ENCODE peak calls at places on chromosomes 6 and 20, in ten cellular contexts. S is GM20000, L is esophagus squamous epithelium, F is tibial nerve, B is kidney epithelial cell, P is choroid plexus epithelial cell, Z is testis, K is ascending aorta, E is progenitor cell of endocrine pancreas, H is A549. T is an unnamed sample.

GRCh38 chr6:104682722-104683643 is 176.7 kb downstream of the HACE1 start:
- DNase-seq in S (peak; percentile 69), L (no peak), F (peak; percentile 13), B (no peak), P (peak; percentile 75), Z (peak; percentile 87), K (no peak), E (peak; percentile 18), H (peak; percentile 66), T (peak; percentile 57)

GRCh38 chr6:111718326-111718725 is 112.6 kb upstream of the TRAF3IP2 start:
- DNase-seq in S (no peak), L (no peak), F (no peak), B (no peak), P (no peak), Z (no peak), K (no peak), E (no peak), H (no peak), T (no peak)

GRCh38 chr6:157741889-157742615 is 81.0 kb upstream of the SNX9 start:
- DNase-seq in S (no peak), L (no peak), F (no peak), B (no peak), P (peak; percentile 55), Z (peak; percentile 67), K (no peak), E (no peak), H (no peak), T (no peak)

GRCh38 chr6:13710552-13711383 is 867 bp downstream of the RANBP9 start:
- DNase-seq in S (peak; percentile 64), L (no peak), F (peak; percentile 30), B (no peak), P (peak; percentile 27), Z (peak; percentile 53), K (no peak), E (peak; percentile 45), H (no peak), T (peak; percentile 37)

GRCh38 chr20:21151791-21152190 is 25.9 kb downstream of the KIZ start:
- DNase-seq in S (no peak), L (no peak), F (no peak), B (no peak), P (no peak), Z (peak; percentile 29), K (no peak), E (no peak), H (no peak), T (no peak)

GRCh38 chr20:24696396-24696795 is 227.0 kb downstream of the SYNDIG1 start:
- DNase-seq in S (no peak), L (no peak), F (no peak), B (no peak), P (no peak), Z (peak; percentile 1), K (no peak), E (no peak), H (no peak), T (no peak)

GRCh38 chr20:13494019-13494418 is 144.7 kb downstream of the TASP1 start:
- DNase-seq in S (no peak), L (no peak), F (no peak), B (no peak), P (peak; percentile 42), Z (no peak), K (no peak), E (no peak), H (no peak), T (no peak)

GRCh38 chr20:9417665-9418064 is 96.7 kb upstream of the LAMP5 start:
- DNase-seq in S (no peak), L (no peak), F (no peak), B (no peak), P (peak; percentile 11), Z (no peak), K (no peak), E (no peak), H (no peak), T (no peak)

GRCh38 chr20:60172306-60172984 is 214.2 kb downstream of the CDH26 start:
- DNase-seq in S (no peak), L (no peak), F (peak; percentile 15), B (no peak), P (no peak), Z (no peak), K (no peak), E (no peak), H (no peak), T (no peak)

GRCh38 chr6:34671801-34672656 is 24.5 kb downstream of the ILRUN start:
- DNase-seq in S (peak; percentile 80), L (no peak), F (no peak), B (no peak), P (peak; percentile 33), Z (no peak), K (no peak), E (no peak), H (no peak), T (peak; percentile 47)

GRCh38 chr20:25867776-25868649 is 171.4 kb upstream of the ZNF337 start:
- DNase-seq in S (no peak), L (no peak), F (peak; percentile 50), B (no peak), P (peak; percentile 76), Z (peak; percentile 85), K (no peak), E (no peak), H (peak; percentile 78), T (no peak)

GRCh38 chr20:10277616-10278015 is 59.0 kb downstream of the SNAP25 start:
- DNase-seq in S (no peak), L (no peak), F (no peak), B (no peak), P (no peak), Z (no peak), K (no peak), E (no peak), H (no peak), T (no peak)

GRCh38 chr6:85747654-85748053 is 105.0 kb upstream of the SYNCRIP start:
- DNase-seq in S (no peak), L (no peak), F (no peak), B (no peak), P (peak; percentile 88), Z (no peak), K (no peak), E (no peak), H (peak; percentile 14), T (no peak)

DNA sequence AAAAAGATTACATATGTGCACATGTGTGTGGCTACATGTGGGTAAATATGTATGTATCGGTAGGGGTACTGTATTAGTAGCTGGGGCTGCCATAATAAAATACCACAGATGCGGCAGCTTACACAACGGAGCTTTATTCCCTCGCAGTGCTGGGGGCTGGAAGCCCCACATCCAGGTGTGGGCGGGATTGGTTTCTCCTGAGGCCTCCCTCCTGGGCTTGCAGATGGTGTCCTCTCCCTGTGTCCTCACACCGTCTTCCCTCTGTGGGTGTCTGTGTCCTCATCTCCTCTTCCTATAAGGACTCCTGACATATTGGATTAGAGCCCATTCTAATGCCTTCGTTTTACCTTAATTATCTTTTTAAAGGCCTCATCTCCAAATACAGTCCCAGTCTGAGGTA is 97.7 kb downstream of the LY86 start:
- DNase-seq in S (no peak), L (no peak), F (no peak), B (no peak), P (no peak), Z (no peak), K (no peak), E (no peak), H (no peak), T (no peak)
- TF ChIP-seq CTCF in S (no peak), L (no peak), F (no peak), B (no peak), P (no peak), Z (no peak), K (no peak), E (no peak), H (no peak), T (no peak)

DNA sequence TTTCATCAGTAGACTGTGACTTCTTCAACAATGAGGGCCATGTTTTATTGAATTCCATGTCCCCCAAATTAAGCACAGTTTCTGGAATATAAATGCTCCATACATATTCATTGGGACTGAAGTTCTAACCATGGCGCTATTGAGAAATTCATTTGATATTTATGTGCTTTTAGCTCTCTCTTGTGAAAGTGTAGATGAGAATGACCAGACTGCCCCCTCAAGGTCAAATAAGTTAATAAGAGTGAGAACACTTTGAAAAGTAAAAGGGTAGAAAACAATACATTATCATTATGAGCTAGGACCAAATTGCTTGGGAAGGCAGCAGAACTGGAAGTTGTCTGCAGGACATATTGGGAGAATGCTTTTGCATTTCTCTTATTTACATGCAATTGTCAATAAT is 597.9 kb downstream of the EPM2A start:
- DNase-seq in S (no peak), L (no peak), F (no peak), B (no peak), P (peak; percentile 55), Z (no peak), K (no peak), E (no peak), H (peak; percentile 8), T (no peak)
- TF ChIP-seq CTCF in S (no peak), L (no peak), F (no peak), B (no peak), P (peak; percentile 17), Z (no peak), K (no peak), E (peak; percentile 23), H (no peak), T (no peak)

DNA sequence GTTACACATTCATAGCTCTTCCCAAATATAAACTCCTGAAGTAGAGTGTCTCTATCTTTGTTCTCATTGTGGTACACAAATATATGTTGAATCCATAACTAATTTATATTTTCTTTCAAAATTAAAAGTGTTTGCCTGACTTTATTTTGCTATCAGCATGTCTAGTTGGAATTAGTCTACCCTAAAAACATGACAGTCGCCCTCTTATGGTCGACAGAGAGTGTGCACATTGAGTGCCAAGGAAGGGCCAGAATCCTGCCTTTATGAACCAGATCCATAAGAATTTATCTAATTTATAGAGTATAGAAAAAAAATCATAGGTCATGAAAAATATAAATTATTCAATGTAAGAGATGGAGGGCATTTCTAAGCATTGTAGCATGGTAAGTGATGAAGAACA is 12.3 kb upstream of the DEFB112 start:
- DNase-seq in S (peak; percentile 3), L (no peak), F (no peak), B (no peak), P (no peak), Z (no peak), K (no peak), E (no peak), H (peak; percentile 7), T (peak; percentile 16)
- TF ChIP-seq CTCF in S (peak; percentile 17), L (no peak), F (no peak), B (peak; percentile 45), P (no peak), Z (no peak), K (no peak), E (peak; percentile 43), H (no peak), T (peak; percentile 34)

GRCh38 chr6:101230866-101231265 is 162.6 kb upstream of the GRIK2 start:
- DNase-seq in S (no peak), L (no peak), F (no peak), B (no peak), P (no peak), Z (no peak), K (no peak), E (no peak), H (no peak), T (no peak)

GRCh38 chr6:101224751-101225150 is 168.8 kb upstream of the GRIK2 start:
- DNase-seq in S (no peak), L (no peak), F (no peak), B (no peak), P (no peak), Z (no peak), K (no peak), E (no peak), H (no peak), T (no peak)

GRCh38 chr6:101231606-101232235 is 161.8 kb upstream of the GRIK2 start:
- DNase-seq in S (no peak), L (no peak), F (no peak), B (no peak), P (no peak), Z (no peak), K (no peak), E (no peak), H (no peak), T (no peak)

GRCh38 chr6:101226677-101227135 is 166.8 kb upstream of the GRIK2 start:
- DNase-seq in S (peak; percentile 2), L (no peak), F (no peak), B (no peak), P (peak; percentile 63), Z (peak; percentile 29), K (no peak), E (peak; percentile 9), H (peak; percentile 55), T (peak; percentile 9)
- TF ChIP-seq CTCF in S (peak; percentile 45), L (no peak), F (no peak), B (peak; percentile 26), P (peak; percentile 64), Z (no peak), K (no peak), E (peak; percentile 58), H (peak; percentile 49), T (no peak)